ENCODE peak calls at places on chromosomes 12 and 14, in seven cellular contexts. R is PC-3; C is CD8-positive, alpha-beta memory T cell; V is upper lobe of right lung; Y is fibroblast of lung; I is GM23338; S is A673. B is an unnamed sample. For H3K36me3, the result is how much of the 10 kb centered on the place peaks cover.

GRCh38 chr12:12936983-12937491 is 14.9 kb downstream of the GPRC5D start:
- DNase-seq in R (no peak), C (no peak), V (no peak), Y (no peak), I (no peak), S (no peak), B (no peak)

GRCh38 chr12:122064034-122064777 is 14.3 kb upstream of the MLXIP start:
- DNase-seq in R (peak), C (no peak), V (peak), Y (peak), I (peak), S (peak), B (peak)

GRCh38 chr12:57718641-57719528 is 19.7 kb downstream of the AGAP2 start:
- DNase-seq in R (no peak), C (no peak), V (no peak), Y (no peak), I (no peak), S (no peak), B (no peak)

GRCh38 chr14:75046899-75047298 is 4.4 kb downstream of the MLH3 start:
- DNase-seq in R (peak), C (no peak), V (no peak), Y (no peak), I (no peak), S (no peak), B (no peak)

GRCh38 chr14:37970696-37971095 is 237.0 kb upstream of the SSTR1 start:
- DNase-seq in R (no peak), C (no peak), V (no peak), Y (no peak), I (no peak), S (no peak), B (no peak)

GRCh38 chr14:91872011-91872476 is 4.7 kb upstream of the TC2N start:
- DNase-seq in R (peak), C (peak), V (peak), Y (peak), I (no peak), S (no peak), B (no peak)

GRCh38 chr12:109999983-110000505 is 814 bp downstream of the ANKRD13A start:
- DNase-seq in R (peak), C (no peak), V (no peak), Y (peak), I (peak), S (peak), B (peak)

GRCh38 chr12:20757-21156 is 45.8 kb upstream of the IQSEC3 start:
- DNase-seq in R (peak), C (no peak), V (no peak), Y (no peak), I (no peak), S (no peak), B (no peak)

GRCh38 chr14:77181124-77181602 is 435 bp upstream of the TMEM63C start:
- DNase-seq in R (no peak), C (no peak), V (no peak), Y (no peak), I (no peak), S (no peak), B (no peak)

GRCh38 chr12:73465106-73465505 is 1072.5 kb upstream of the ATXN7L3B start:
- DNase-seq in R (no peak), C (no peak), V (no peak), Y (no peak), I (peak), S (no peak), B (no peak)

GRCh38 chr14:23299186-23299521 is 3.5 kb downstream of the PPP1R3E start:
- DNase-seq in R (no peak), C (no peak), V (no peak), Y (no peak), I (no peak), S (no peak), B (no peak)

GRCh38 chr12:6295187-6295811 is 15.2 kb upstream of the PLEKHG6 start:
- DNase-seq in R (peak), C (no peak), V (no peak), Y (peak), I (peak), S (no peak), B (no peak)

GRCh38 chr12:48216785-48217184 is 13.7 kb upstream of the OR10AD1 start:
- DNase-seq in R (no peak), C (no peak), V (no peak), Y (no peak), I (no peak), S (no peak), B (no peak)

GRCh38 chr14:70982204-70982603 is 74.9 kb downstream of the PCNX1 start:
- DNase-seq in R (no peak), C (no peak), V (no peak), Y (no peak), I (no peak), S (no peak), B (no peak)

GRCh38 chr12:52740591-52740990 is 36.6 kb downstream of the KRT76 start:
- DNase-seq in R (peak), C (no peak), V (no peak), Y (no peak), I (no peak), S (peak), B (no peak)

GRCh38 chr12:11981174-11981733 is 89.5 kb upstream of the BCL2L14 start:
- DNase-seq in R (peak), C (peak), V (no peak), Y (no peak), I (no peak), S (no peak), B (no peak)

GRCh38 chr12:53190108-53190729 is 9.5 kb upstream of the CSAD start:
- DNase-seq in R (peak), C (peak), V (peak), Y (peak), I (peak), S (peak), B (no peak)

GRCh38 chr12:120965125-120965524 is 13.2 kb upstream of the HNF1A start:
- DNase-seq in R (no peak), C (no peak), V (no peak), Y (no peak), I (no peak), S (no peak), B (no peak)

GRCh38 chr14:35576260-35576659 is 42.3 kb downstream of the INSM2 start:
- DNase-seq in R (no peak), C (no peak), V (no peak), Y (no peak), I (no peak), S (peak), B (no peak)

GRCh38 chr12:43241971-43242370 is 310.0 kb downstream of the ADAMTS20 start:
- DNase-seq in R (no peak), C (no peak), V (no peak), Y (peak), I (no peak), S (no peak), B (no peak)

GRCh38 chr14:70096866-70097265 is 91.9 kb downstream of the SLC8A3 start:
- DNase-seq in R (peak), C (no peak), V (no peak), Y (peak), I (peak), S (peak), B (no peak)

GRCh38 chr12:122730215-122731014 is at the start of gene HCAR1:
- DNase-seq in R (peak), C (no peak), V (no peak), Y (peak), I (no peak), S (peak), B (no peak)

GRCh38 chr12:49198431-49199155 is 9.7 kb upstream of the TUBA1A start:
- DNase-seq in R (peak), C (no peak), V (no peak), Y (peak), I (peak), S (peak), B (peak)

GRCh38 chr12:118052324-118053070 is 8.5 kb downstream of the WSB2 start:
- DNase-seq in R (peak), C (no peak), V (peak), Y (peak), I (peak), S (peak), B (peak)

GRCh38 chr12:130708648-130709047 is 7.5 kb downstream of the RIMBP2 start:
- DNase-seq in R (no peak), C (no peak), V (no peak), Y (no peak), I (no peak), S (no peak), B (peak)

GRCh38 chr14:60760209-60760608 is 25.6 kb downstream of the MNAT1 start:
- DNase-seq in R (no peak), C (no peak), V (no peak), Y (no peak), I (no peak), S (no peak), B (no peak)

GRCh38 chr14:93879362-93879983 is 47.7 kb upstream of the FAM181A start:
- DNase-seq in R (no peak), C (no peak), V (peak), Y (no peak), I (peak), S (no peak), B (no peak)

GRCh38 chr14:21255385-21256101 is 13.7 kb downstream of the HNRNPC start:
- DNase-seq in R (no peak), C (no peak), V (no peak), Y (no peak), I (no peak), S (no peak), B (no peak)
- H3K36me3 ChIP-seq in R (half or more), C (under half), V (half or more), Y (under half), I (half or more), S (half or more), B (under half)

GRCh38 chr12:30975581-30975980 is 49.0 kb downstream of the TSPAN11 start:
- DNase-seq in R (peak), C (no peak), V (no peak), Y (no peak), I (no peak), S (no peak), B (no peak)
- H3K36me3 ChIP-seq in R (under half), C (under half), V (under half), Y (under half), I (under half), S (under half), B (under half)

GRCh38 chr14:95456281-95456680 is 60.2 kb downstream of the SYNE3 start:
- DNase-seq in R (no peak), C (no peak), V (no peak), Y (no peak), I (no peak), S (no peak), B (no peak)
- H3K36me3 ChIP-seq in R (under half), C (under half), V (under half), Y (under half), I (under half), S (under half), B (under half)

DNA sequence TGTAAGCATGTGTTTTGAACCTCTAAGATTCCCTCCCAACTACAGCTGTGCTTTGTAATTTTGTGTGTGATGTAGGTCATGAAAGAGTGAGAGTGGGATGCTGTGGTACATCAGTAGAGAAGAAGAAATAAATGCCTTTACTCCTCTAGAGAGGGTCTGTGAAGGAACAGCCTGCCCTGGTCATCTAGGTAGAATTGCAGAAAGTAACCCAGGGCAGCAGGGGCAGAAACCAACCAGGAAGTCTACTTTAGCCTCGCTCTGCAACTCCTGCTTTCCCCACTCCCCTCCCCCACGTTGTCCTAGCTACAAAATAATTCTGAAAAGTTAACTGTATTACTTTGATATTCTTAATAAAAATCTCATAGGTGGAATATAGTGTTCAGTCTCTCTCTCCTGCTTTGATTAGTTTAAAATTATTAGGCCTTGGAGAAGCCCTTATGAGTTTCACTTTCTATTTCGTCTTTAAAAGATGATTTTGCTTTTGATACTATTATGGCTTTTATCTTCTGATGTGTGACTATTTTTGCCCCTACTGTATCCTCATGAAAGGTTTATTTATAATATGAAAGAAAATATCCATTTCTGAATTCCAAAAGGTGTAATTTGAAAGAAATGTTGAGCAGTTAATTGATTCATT is 7.6 kb downstream of the TBK1 start:
- DNase-seq in R (no peak), C (no peak), V (no peak), Y (no peak), I (peak), S (no peak), B (no peak)
- H3K36me3 ChIP-seq in R (under half), C (under half), V (under half), Y (under half), I (under half), S (under half), B (under half)

GRCh38 chr12:104465379-104465778 is 8.6 kb downstream of the CHST11 start:
- DNase-seq in R (no peak), C (no peak), V (no peak), Y (no peak), I (no peak), S (no peak), B (no peak)

GRCh38 chr12:104462325-104462724 is 5.6 kb downstream of the CHST11 start:
- DNase-seq in R (no peak), C (no peak), V (no peak), Y (no peak), I (no peak), S (no peak), B (no peak)

GRCh38 chr12:104462931-104463339 is 6.2 kb downstream of the CHST11 start:
- DNase-seq in R (no peak), C (no peak), V (no peak), Y (no peak), I (no peak), S (no peak), B (no peak)

GRCh38 chr12:104464899-104465298 is 8.2 kb downstream of the CHST11 start:
- DNase-seq in R (no peak), C (no peak), V (no peak), Y (no peak), I (no peak), S (no peak), B (no peak)

DNA sequence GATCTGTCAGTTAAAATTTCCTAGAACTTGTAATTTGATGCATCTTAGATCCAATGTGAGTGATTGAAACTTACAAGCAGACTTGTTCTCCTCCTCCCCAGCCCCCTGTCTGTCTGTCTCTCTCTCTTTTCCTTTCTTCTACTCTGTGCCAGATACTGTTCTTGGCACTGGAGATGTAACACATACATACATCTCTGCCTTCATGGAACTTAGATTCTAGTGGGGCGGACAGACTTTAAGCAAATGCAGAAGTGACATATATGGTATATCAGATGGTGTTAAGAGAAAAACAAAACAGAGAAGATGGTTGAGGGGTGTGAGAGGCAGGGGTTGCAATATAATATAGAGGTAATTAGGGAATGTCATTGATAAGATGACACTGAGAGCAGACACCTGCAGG is 6.6 kb downstream of the CHST11 start:
- DNase-seq in R (no peak), C (no peak), V (no peak), Y (no peak), I (no peak), S (no peak), B (no peak)
- H3K36me3 ChIP-seq in R (under half), C (under half), V (under half), Y (under half), I (under half), S (under half), B (under half)

GRCh38 chr12:69091447-69092022 is 147.8 kb upstream of the CPSF6 start:
- DNase-seq in R (no peak), C (no peak), V (no peak), Y (no peak), I (peak), S (no peak), B (no peak)
- H3K36me3 ChIP-seq in R (under half), C (under half), V (under half), Y (under half), I (under half), S (under half), B (under half)

GRCh38 chr12:132774159-132774558 is 12.5 kb upstream of the ANKLE2 start:
- DNase-seq in R (no peak), C (no peak), V (no peak), Y (no peak), I (no peak), S (no peak), B (no peak)

GRCh38 chr12:132774646-132775275 is 13.1 kb upstream of the ANKLE2 start:
- DNase-seq in R (no peak), C (no peak), V (no peak), Y (no peak), I (no peak), S (no peak), B (no peak)

GRCh38 chr12:132775502-132776233 is 14.0 kb upstream of the ANKLE2 start:
- DNase-seq in R (no peak), C (no peak), V (no peak), Y (no peak), I (no peak), S (no peak), B (no peak)

GRCh38 chr12:132777614-132778013 is 16.0 kb upstream of the ANKLE2 start:
- DNase-seq in R (no peak), C (no peak), V (no peak), Y (no peak), I (no peak), S (no peak), B (no peak)

GRCh38 chr12:132776816-132777568 is 15.4 kb upstream of the ANKLE2 start:
- DNase-seq in R (no peak), C (no peak), V (no peak), Y (peak), I (no peak), S (no peak), B (peak)
- H3K36me3 ChIP-seq in R (half or more), C (under half), V (half or more), Y (half or more), I (under half), S (half or more), B (under half)

GRCh38 chr14:64438181-64438839 is 27.0 kb upstream of the AKAP5 start:
- DNase-seq in R (peak), C (no peak), V (no peak), Y (peak), I (no peak), S (no peak), B (no peak)
- H3K36me3 ChIP-seq in R (half or more), C (under half), V (under half), Y (under half), I (half or more), S (half or more), B (under half)

GRCh38 chr14:72809063-72809462 is 84.8 kb downstream of the DPF3 start:
- DNase-seq in R (no peak), C (no peak), V (no peak), Y (no peak), I (no peak), S (no peak), B (no peak)
- H3K36me3 ChIP-seq in R (under half), C (under half), V (under half), Y (under half), I (under half), S (under half), B (under half)

B was measured in adrenal gland.